ENCODE peak calls at places on chromosome 21, in eight cellular contexts. V is A172; F is AG10803; B is GM04504; P is effector memory CD4-positive, alpha-beta T cell; W is NCI-H146; Z is activated CD4-positive, alpha-beta T cell treated with anti-CD3 and anti-CD28 coated beads, Interleukin-2, amount 50 U/mL, for 48 hours; N is NCI-H774. M is an unnamed sample.

GRCh38 chr21:41885341-41886024 is 6.3 kb upstream of the PRDM15 start:
- DNase-seq in B (no peak), Z (no peak), P (no peak), V (no peak), W (no peak), F (no peak), N (no peak), M (no peak)

GRCh38 chr21:26115346-26115745 is 55.2 kb downstream of the APP start:
- DNase-seq in Z (no peak), W (peak; percentile 94), N (peak; percentile 75), V (no peak), B (no peak), F (no peak), P (no peak), M (no peak)

GRCh38 chr21:39033878-39034589 is 149.2 kb downstream of the PSMG1 start:
- DNase-seq in W (no peak), N (peak; percentile 76), F (no peak), B (no peak), P (no peak), Z (no peak), V (no peak), M (peak; percentile 94)

GRCh38 chr21:41477641-41478318 is 30.2 kb downstream of the TMPRSS2 start:
- DNase-seq in W (peak; percentile 77), N (no peak), F (peak; percentile 25), Z (no peak), B (no peak), P (no peak), V (no peak), M (no peak)

GRCh38 chr21:37079211-37079824 is 6.3 kb downstream of the TTC3 start:
- DNase-seq in P (no peak), V (no peak), W (no peak), F (no peak), N (no peak), B (no peak), Z (no peak), M (no peak)

GRCh38 chr21:46128106-46128982 is 27.0 kb downstream of the FTCD start:
- DNase-seq in B (no peak), N (no peak), Z (no peak), F (no peak), P (no peak), W (no peak), V (no peak), M (no peak)

GRCh38 chr21:42929969-42930368 is 4.5 kb upstream of the ERVH48-1 start:
- DNase-seq in V (no peak), B (no peak), N (no peak), Z (no peak), F (no peak), W (no peak), P (no peak), M (no peak)

GRCh38 chr21:39094847-39095525 is 88.3 kb downstream of the PSMG1 start:
- DNase-seq in B (no peak), F (peak; percentile 29), W (peak; percentile 53), Z (no peak), N (no peak), V (peak; percentile 91), P (no peak), M (no peak)

GRCh38 chr21:46084709-46085108 is 13.2 kb upstream of the COL6A2 start:
- DNase-seq in P (no peak), V (no peak), N (no peak), W (no peak), F (no peak), Z (no peak), B (no peak), M (no peak)

GRCh38 chr21:44010429-44010828 is 1.7 kb upstream of the TRAPPC10 start:
- DNase-seq in W (peak; percentile 58), F (no peak), N (no peak), B (no peak), V (no peak), Z (no peak), P (no peak), M (no peak)

GRCh38 chr21:45631540-45631939 is 12.0 kb upstream of the PCBP3 start:
- DNase-seq in B (no peak), W (no peak), F (no peak), P (no peak), V (no peak), Z (no peak), N (no peak), M (peak; percentile 12)

GRCh38 chr21:46160563-46161179 is 5.3 kb upstream of the FTCD start:
- DNase-seq in Z (peak; percentile 12), V (no peak), P (no peak), B (no peak), N (no peak), W (peak; percentile 8), F (no peak), M (peak; percentile 9)

GRCh38 chr21:38664315-38664714 is 141.4 kb upstream of the ETS2 start:
- DNase-seq in Z (no peak), F (no peak), W (peak; percentile 18), V (no peak), B (no peak), P (no peak), N (no peak), M (no peak)

GRCh38 chr21:44051462-44051941 is 39.4 kb downstream of the TRAPPC10 start:
- DNase-seq in W (no peak), P (no peak), F (peak; percentile 47), B (no peak), Z (no peak), N (no peak), V (no peak), M (no peak)

GRCh38 chr21:26717146-26717739 is 128.0 kb downstream of the ADAMTS1 start:
- DNase-seq in N (no peak), Z (no peak), P (no peak), W (no peak), F (peak; percentile 35), B (no peak), V (peak; percentile 28), M (no peak)

GRCh38 chr21:30268608-30269197 is 14.0 kb downstream of the KRTAP24-1 start:
- DNase-seq in N (no peak), B (no peak), Z (no peak), V (no peak), P (no peak), W (peak; percentile 14), F (no peak), M (peak; percentile 22)

GRCh38 chr21:37631319-37632117 is 264.9 kb downstream of the DYRK1A start:
- DNase-seq in B (no peak), V (peak; percentile 81), F (no peak), W (no peak), N (no peak), Z (no peak), P (no peak), M (no peak)

M was measured in colonic mucosa.